ENCODE peak calls at places on chromosomes 4 and X, in seven cellular contexts. B is hepatocyte, M is neural progenitor cell, G is GM23248, P is OCI-LY7, W is PC-3, J is GM23338. N is an unnamed sample.

GRCh38 chr4:75777589-75777988 is 53.2 kb downstream of the USO1 start:
- DNase-seq in M (no peak), P (no peak), G (no peak), J (no peak), B (no peak), W (no peak), N (no peak)

GRCh38 chrX:41982966-41983365 is 59.6 kb upstream of the CASK start:
- DNase-seq in B (no peak), P (peak; percentile 1), G (no peak), M (no peak), J (no peak), W (no peak), N (no peak)

GRCh38 chr4:149911995-149912394 is 96.4 kb upstream of the IQCM start:
- DNase-seq in M (no peak), B (no peak), J (no peak), W (no peak), P (no peak), G (no peak), N (no peak)

GRCh38 chrX:53281321-53281822 is at the start of gene IQSEC2:
- DNase-seq in G (peak; percentile 81), J (peak; percentile 59), M (peak; percentile 61), B (peak; percentile 80), W (peak; percentile 89), P (no peak), N (no peak)

GRCh38 chr4:48254381-48255072 is 15.1 kb downstream of the TEC start:
- DNase-seq in G (peak; percentile 22), M (no peak), J (no peak), B (no peak), W (no peak), P (no peak), N (no peak)

GRCh38 chrX:70262952-70263567 is 3.1 kb upstream of the P2RY4 start:
- DNase-seq in J (peak; percentile 75), W (peak; percentile 80), B (peak; percentile 73), P (peak; percentile 46), G (peak; percentile 61), M (peak; percentile 67), N (peak; percentile 46)

GRCh38 chr4:7055111-7055989 is 12.2 kb downstream of the TADA2B start:
- DNase-seq in P (no peak), M (no peak), G (peak; percentile 27), J (no peak), W (no peak), B (no peak), N (no peak)

GRCh38 chrX:116379854-116380253 is 56.6 kb upstream of the SLC6A14 start:
- DNase-seq in G (peak; percentile 77), P (no peak), B (no peak), W (peak; percentile 87), M (no peak), J (no peak), N (no peak)

GRCh38 chr4:78331965-78332364 is 219.6 kb upstream of the ANXA3 start:
- DNase-seq in P (no peak), G (no peak), B (no peak), W (no peak), M (no peak), J (peak; percentile 39), N (no peak)

DNA sequence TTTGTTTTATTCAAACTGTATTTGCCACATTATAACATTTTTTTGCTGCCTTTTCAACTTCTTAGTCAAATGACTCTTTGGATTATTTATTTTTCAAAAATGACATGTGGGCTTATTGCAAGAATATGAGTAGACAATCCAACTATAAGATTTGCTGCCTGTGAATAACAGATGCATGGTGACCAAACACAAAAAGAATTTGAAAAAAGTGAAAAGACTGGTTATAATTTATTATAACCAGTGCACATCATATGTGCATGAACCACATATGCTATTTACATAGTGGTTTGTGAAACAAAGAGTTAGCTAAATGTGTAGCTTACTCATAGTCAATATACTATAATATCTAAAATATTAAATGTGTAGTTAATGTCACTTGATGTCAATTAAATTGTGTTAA is 2086.8 kb downstream of the ARAP2 start:
- DNase-seq in B (no peak), M (no peak), P (no peak), W (peak; percentile 37), G (no peak), J (no peak), N (no peak)
- TF ChIP-seq EZH2phosphoT487 in B (no peak), M (no peak), P (no peak), W (no peak), G (no peak), J (no peak), N (no peak)

GRCh38 chrX:71540801-71541545 is 8.1 kb downstream of the OGT start:
- DNase-seq in P (peak; percentile 68), B (no peak), M (no peak), G (no peak), W (no peak), J (no peak), N (no peak)
- H3K4me3 ChIP-seq in P (peak overlapping the region; percentile 54), B (no peak overlapping the region), M (no peak overlapping the region), G (peak overlapping the region; percentile 55), W (peak overlapping the region; percentile 11), J (peak overlapping the region; percentile 32), N (no peak overlapping the region)

DNA sequence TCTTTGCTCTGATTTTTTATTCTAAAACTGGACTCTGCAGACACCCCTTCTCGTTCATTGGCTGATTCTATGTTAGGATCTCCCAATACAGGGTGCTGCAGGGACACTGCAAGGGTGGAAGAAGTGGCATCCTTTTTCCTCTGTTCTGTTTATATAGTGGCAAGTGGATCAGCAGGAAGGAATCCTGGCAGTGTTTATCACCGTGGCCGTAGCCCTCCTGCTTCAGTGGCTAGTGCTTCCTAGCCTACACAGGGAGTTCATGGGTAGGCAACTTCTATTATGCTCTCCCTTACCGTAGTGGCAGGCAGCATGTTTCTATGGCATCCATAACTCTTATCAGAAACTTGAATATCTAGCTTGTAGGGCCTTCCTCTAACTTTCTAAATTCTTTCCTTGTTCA is 6.4 kb upstream of the AP1AR start:
- DNase-seq in B (no peak), G (no peak), M (no peak), W (no peak), J (no peak), P (no peak), N (no peak)
- H3K4me2 ChIP-seq in B (no peak overlapping the region), G (no peak overlapping the region), M (no peak overlapping the region), W (no peak overlapping the region), J (no peak overlapping the region), P (no peak overlapping the region), N (no peak overlapping the region)

GRCh38 chrX:155028749-155029360 is 2.2 kb downstream of the FUNDC2 start:
- DNase-seq in G (peak; percentile 60), W (peak; percentile 3), M (no peak), P (no peak), B (peak; percentile 8), J (no peak), N (no peak)
- TF ChIP-seq EZH2phosphoT487 in G (no peak), W (no peak), M (no peak), P (no peak), B (no peak), J (no peak), N (no peak)

GRCh38 chr4:138256608-138257007 is 14.5 kb upstream of the SLC7A11 start:
- DNase-seq in W (peak; percentile 19), J (no peak), G (no peak), B (no peak), M (no peak), P (no peak), N (no peak)

GRCh38 chr4:138263438-138263837 is 21.3 kb upstream of the SLC7A11 start:
- DNase-seq in P (no peak), G (peak; percentile 48), M (no peak), J (no peak), W (no peak), B (no peak), N (no peak)

GRCh38 chr4:138262058-138262838 is 20.1 kb upstream of the SLC7A11 start:
- DNase-seq in J (no peak), B (no peak), W (no peak), M (no peak), P (no peak), G (no peak), N (no peak)

GRCh38 chr4:138259296-138259695 is 17.1 kb upstream of the SLC7A11 start:
- DNase-seq in J (no peak), B (no peak), W (no peak), P (no peak), G (no peak), M (no peak), N (no peak)

DNA sequence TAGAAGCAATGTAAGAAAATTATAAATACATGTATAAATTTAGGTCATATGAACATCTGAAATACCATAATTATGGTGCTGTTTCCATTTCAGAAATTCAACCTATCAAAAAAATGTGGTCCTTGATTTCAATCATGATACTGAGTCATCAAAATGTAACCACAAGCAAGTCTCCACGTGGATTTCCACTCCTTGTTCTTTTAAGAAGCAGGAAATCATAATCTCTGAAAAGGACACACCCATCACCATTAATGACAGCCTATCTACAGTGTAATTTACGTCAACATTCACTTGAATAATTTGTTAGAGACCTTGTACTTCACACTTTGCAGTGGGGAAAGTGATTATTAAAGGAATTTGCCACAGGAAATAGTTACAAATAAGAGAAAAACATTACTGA is 17.7 kb upstream of the SLC7A11 start:
- DNase-seq in M (no peak), W (peak; percentile 65), G (peak; percentile 67), J (no peak), P (no peak), B (peak; percentile 11), N (no peak)
- H3K4me3 ChIP-seq in M (no peak overlapping the region), W (no peak overlapping the region), G (no peak overlapping the region), J (no peak overlapping the region), P (no peak overlapping the region), B (no peak overlapping the region), N (no peak overlapping the region)

GRCh38 chrX:30762754-30763153 is 109.5 kb downstream of the GK start:
- DNase-seq in J (no peak), W (no peak), P (no peak), G (no peak), B (no peak), M (no peak), N (no peak)
- H3K4me2 ChIP-seq in J (no peak overlapping the region), W (no peak overlapping the region), P (no peak overlapping the region), G (no peak overlapping the region), B (no peak overlapping the region), M (no peak overlapping the region), N (no peak overlapping the region)

N was measured in MM.1S.